ENCODE peak calls at places on chromosomes 11 and 22, in ten cellular contexts. B, G, F, E, K, V, M, P, O and U are unnamed samples.

GRCh38 chr22:20290045-20290392 is 21.9 kb upstream of the RTN4R start:
- DNase-seq in B (no peak), G (peak), F (no peak), E (no peak), K (no peak), V (no peak), M (no peak), P (no peak), O (no peak), U (no peak)

GRCh38 chr11:44036811-44037657 is 10.7 kb upstream of the ACCSL start:
- DNase-seq in B (peak), G (no peak), F (peak), E (no peak), K (peak), V (peak), M (peak), P (peak), O (peak), U (peak)

GRCh38 chr11:101321222-101321621 is 191.6 kb upstream of the PGR start:
- DNase-seq in B (no peak), G (no peak), F (no peak), E (no peak), K (no peak), V (no peak), M (no peak), P (peak), O (no peak), U (no peak)

GRCh38 chr11:71996946-71997345 is 1.8 kb upstream of the IL18BP start:
- DNase-seq in B (no peak), G (no peak), F (no peak), E (no peak), K (no peak), V (no peak), M (no peak), P (no peak), O (no peak), U (no peak)

GRCh38 chr22:23696326-23696851 is 5.6 kb downstream of the RGL4 start:
- DNase-seq in B (no peak), G (no peak), F (no peak), E (peak), K (no peak), V (peak), M (no peak), P (no peak), O (no peak), U (peak)

GRCh38 chr11:69825037-69825834 is 6.0 kb upstream of the FGF3 start:
- DNase-seq in B (peak), G (no peak), F (no peak), E (no peak), K (no peak), V (no peak), M (no peak), P (no peak), O (no peak), U (no peak)

GRCh38 chr22:47605441-47605840 is 843.0 kb downstream of the TBC1D22A start:
- DNase-seq in B (no peak), G (no peak), F (no peak), E (no peak), K (no peak), V (no peak), M (no peak), P (no peak), O (no peak), U (no peak)

GRCh38 chr22:22748297-22748743 is 103.9 kb downstream of the GGTLC2 start:
- DNase-seq in B (peak), G (no peak), F (peak), E (no peak), K (peak), V (peak), M (peak), P (peak), O (peak), U (peak)

GRCh38 chr11:82767123-82767522 is 33.5 kb upstream of the FAM181B start:
- DNase-seq in B (no peak), G (no peak), F (no peak), E (no peak), K (no peak), V (no peak), M (no peak), P (no peak), O (no peak), U (no peak)